ENCODE peak calls at places on chromosomes 4 and X, in six cellular contexts. W is fibroblast of mammary gland; F is neuronal stem cell; T is aorta; M is NCI-H1417; Q is CD4-positive, alpha-beta T cell. Z is an unnamed sample.

GRCh38 chr4:86218721-86219481 is 141.0 kb downstream of the MAPK10 start:
- DNase-seq in W (peak), F (no peak), T (no peak), M (peak), Q (no peak), Z (no peak)

GRCh38 chr4:155822572-155822971 is 43.5 kb downstream of the ASIC5 start:
- DNase-seq in W (no peak), F (no peak), T (no peak), M (no peak), Q (no peak), Z (no peak)

GRCh38 chr4:45662996-45663395 is 460.9 kb downstream of the GABRG1 start:
- DNase-seq in W (peak), F (peak), T (no peak), M (peak), Q (no peak), Z (no peak)

GRCh38 chr4:133151681-133152329 is 2.7 kb downstream of the PCDH10 start:
- DNase-seq in W (no peak), F (no peak), T (peak), M (peak), Q (no peak), Z (no peak)

GRCh38 chrX:50108264-50108663 is 92.5 kb downstream of the AKAP4 start:
- DNase-seq in W (no peak), F (no peak), T (no peak), M (no peak), Q (no peak), Z (no peak)

GRCh38 chr4:869776-870175 is 43.8 kb upstream of the CPLX1 start:
- DNase-seq in W (no peak), F (no peak), T (no peak), M (no peak), Q (no peak), Z (no peak)

GRCh38 chrX:153317306-153317705 is 4.3 kb downstream of the PNMA6F start:
- DNase-seq in W (no peak), F (no peak), T (no peak), M (no peak), Q (no peak), Z (no peak)

GRCh38 chr4:115883862-115884261 is 770.4 kb upstream of the NDST4 start:
- DNase-seq in W (no peak), F (no peak), T (no peak), M (no peak), Q (no peak), Z (no peak)

GRCh38 chr4:21469438-21470032 is 479.0 kb downstream of the KCNIP4 start:
- DNase-seq in W (peak), F (no peak), T (no peak), M (peak), Q (no peak), Z (no peak)

GRCh38 chr4:116023049-116023448 is 909.6 kb upstream of the NDST4 start:
- DNase-seq in W (no peak), F (no peak), T (no peak), M (no peak), Q (no peak), Z (no peak)

GRCh38 chrX:2967012-2967411 is 37.9 kb upstream of the ARSD start:
- DNase-seq in W (no peak), F (no peak), T (no peak), M (no peak), Q (no peak), Z (no peak)

GRCh38 chrX:15781964-15782711 is 8.1 kb upstream of the ZRSR2 start:
- DNase-seq in W (no peak), F (no peak), T (no peak), M (no peak), Q (no peak), Z (no peak)

GRCh38 chr4:135839712-135840111 is 1638.1 kb upstream of the PABPC4L start:
- DNase-seq in W (no peak), F (no peak), T (no peak), M (no peak), Q (no peak), Z (no peak)

GRCh38 chr4:29081230-29081955 is 1638.8 kb upstream of the PCDH7 start:
- DNase-seq in W (peak), F (no peak), T (no peak), M (peak), Q (no peak), Z (no peak)

GRCh38 chr4:122997463-122998101 is 75.2 kb upstream of the NUDT6 start:
- DNase-seq in W (peak), F (no peak), T (no peak), M (no peak), Q (no peak), Z (no peak)

GRCh38 chr4:140255467-140255866 is 101.5 kb upstream of the MAML3 start:
- DNase-seq in W (peak), F (no peak), T (no peak), M (no peak), Q (no peak), Z (no peak)

GRCh38 chr4:65635051-65635821 is 35.1 kb downstream of the EPHA5 start:
- DNase-seq in W (no peak), F (no peak), T (no peak), M (no peak), Q (no peak), Z (no peak)

GRCh38 chr4:141098163-141098562 is 35.1 kb downstream of the RNF150 start:
- DNase-seq in W (no peak), F (no peak), T (no peak), M (no peak), Q (no peak), Z (no peak)

GRCh38 chr4:12231098-12231497 is 802.4 kb upstream of the HS3ST1 start:
- DNase-seq in W (no peak), F (no peak), T (no peak), M (peak), Q (no peak), Z (no peak)

GRCh38 chrX:84160736-84161135 is 27.3 kb downstream of the RPS6KA6 start:
- DNase-seq in W (no peak), F (no peak), T (no peak), M (no peak), Q (no peak), Z (no peak)

GRCh38 chrX:133776072-133776471 is 209.3 kb downstream of the GPC3 start:
- DNase-seq in W (no peak), F (no peak), T (no peak), M (peak), Q (peak), Z (no peak)

GRCh38 chrX:124023838-124024238 is 62.3 kb downstream of the STAG2 start:
- DNase-seq in W (peak), F (no peak), T (no peak), M (no peak), Q (no peak), Z (no peak)

GRCh38 chrX:69501433-69501832 is 2.7 kb upstream of the NALF2 start:
- DNase-seq in W (peak), F (peak), T (no peak), M (peak), Q (no peak), Z (no peak)

GRCh38 chrX:110363241-110363640 is 4.6 kb downstream of the RTL9 start:
- DNase-seq in W (no peak), F (no peak), T (no peak), M (no peak), Q (no peak), Z (no peak)

GRCh38 chrX:45788941-45789348 is 588.3 kb upstream of the DIPK2B start:
- DNase-seq in W (peak), F (no peak), T (no peak), M (no peak), Q (no peak), Z (no peak)

GRCh38 chr4:54233697-54234496 is 4.8 kb downstream of the PDGFRA start:
- DNase-seq in W (peak), F (peak), T (peak), M (peak), Q (peak), Z (peak)

GRCh38 chr4:147340111-147340510 is 140.8 kb upstream of the EDNRA start:
- DNase-seq in W (peak), F (no peak), T (no peak), M (no peak), Q (no peak), Z (no peak)

Z was measured in right lobe of liver.